ENCODE peak calls at places on chromosomes 5 and 9, in ten cellular contexts. P is A549, H is skeletal muscle cell, N is tibial nerve, B is psoas muscle, U is left ventricle myocardium inferior, A is GM12878, R is AG04450, V is neuronal stem cell, W is body of pancreas. O is an unnamed sample.

GRCh38 chr5:67163863-67164595 is 32.6 kb downstream of the CD180 start:
- DNase-seq in R (no peak), W (no peak), H (no peak), P (no peak), U (no peak), V (no peak), A (no peak), N (no peak), B (peak), O (peak)

GRCh38 chr5:140548791-140549190 is 1.3 kb downstream of the EIF4EBP3 start:
- DNase-seq in W (no peak), U (no peak), V (no peak), P (no peak), R (no peak), H (no peak), A (no peak), B (no peak), N (no peak), O (no peak)

GRCh38 chr9:134962998-134963364 is 45.3 kb upstream of the FCN1 start:
- DNase-seq in N (no peak), R (no peak), U (no peak), V (no peak), H (no peak), B (peak), P (no peak), A (no peak), W (no peak), O (peak)

GRCh38 chr5:168879929-168880328 is 300.8 kb upstream of the PANK3 start:
- DNase-seq in N (no peak), U (no peak), H (peak), W (peak), R (no peak), A (peak), V (no peak), P (no peak), B (no peak), O (no peak)

GRCh38 chr5:123813937-123814624 is 302.1 kb downstream of the CSNK1G3 start:
- DNase-seq in P (no peak), H (no peak), W (no peak), A (peak), R (no peak), B (no peak), U (no peak), V (no peak), N (no peak), O (no peak)

GRCh38 chr5:170467000-170467707 is 36.7 kb upstream of the KCNIP1 start:
- DNase-seq in N (no peak), W (no peak), P (peak), V (no peak), B (no peak), R (peak), A (no peak), H (peak), U (no peak), O (no peak)

GRCh38 chr5:63128018-63128417 is 549.4 kb downstream of the LRRC70 start:
- DNase-seq in A (no peak), W (no peak), B (no peak), U (no peak), H (no peak), R (no peak), P (no peak), V (no peak), N (no peak), O (no peak)

GRCh38 chr9:107215381-107215780 is 67.7 kb upstream of the RAD23B start:
- DNase-seq in B (no peak), W (no peak), R (no peak), A (no peak), U (no peak), P (no peak), N (no peak), H (no peak), V (no peak), O (no peak)

GRCh38 chr5:54390015-54390414 is 65.5 kb upstream of the HSPB3 start:
- DNase-seq in A (no peak), B (no peak), W (peak), R (peak), V (no peak), H (peak), N (no peak), U (no peak), P (peak), O (no peak)

GRCh38 chr5:173592050-173592669 is 24.3 kb downstream of the BOD1 start:
- DNase-seq in B (no peak), R (no peak), H (no peak), U (no peak), P (peak), V (no peak), N (no peak), A (no peak), W (no peak), O (no peak)

GRCh38 chr5:141874262-141874964 is 3.8 kb downstream of the PCDH1 start:
- DNase-seq in W (peak), R (no peak), P (no peak), V (no peak), U (peak), H (no peak), B (no peak), A (no peak), N (no peak), O (no peak)

GRCh38 chr5:71865665-71866320 is 146.7 kb downstream of the CARTPT start:
- DNase-seq in A (no peak), B (no peak), N (no peak), R (no peak), W (no peak), V (no peak), H (no peak), P (no peak), U (no peak), O (no peak)

GRCh38 chr5:56101180-56101579 is 106.4 kb upstream of the IL6ST start:
- DNase-seq in R (no peak), V (no peak), U (no peak), W (no peak), A (no peak), H (no peak), N (no peak), P (no peak), B (no peak), O (no peak)

GRCh38 chr5:130034872-130035271 is 130.6 kb downstream of the CHSY3 start:
- DNase-seq in H (peak), W (no peak), A (no peak), V (no peak), P (no peak), U (no peak), N (no peak), B (no peak), R (peak), O (no peak)

GRCh38 chr9:10250200-10250599 is 362.6 kb downstream of the PTPRD start:
- DNase-seq in R (no peak), P (no peak), U (no peak), V (no peak), A (no peak), B (no peak), H (peak), W (no peak), N (no peak), O (no peak)

GRCh38 chr9:133558191-133559126 is 24.0 kb downstream of the ADAMTSL2 start:
- DNase-seq in A (peak), B (no peak), V (no peak), U (peak), W (no peak), H (peak), R (peak), P (peak), N (no peak), O (no peak)

GRCh38 chr5:75367401-75367800 is 30.4 kb downstream of the HMGCR start:
- DNase-seq in V (no peak), H (peak), P (no peak), R (no peak), A (no peak), B (no peak), W (no peak), U (no peak), N (no peak), O (no peak)

GRCh38 chr5:42059291-42059690 is 134.2 kb downstream of the FBXO4 start:
- DNase-seq in H (no peak), A (no peak), U (no peak), W (no peak), B (no peak), V (no peak), P (no peak), R (no peak), N (no peak), O (no peak)

GRCh38 chr9:86287013-86287412 is 4.7 kb upstream of the ISCA1 start:
- DNase-seq in U (no peak), V (peak), P (peak), H (peak), R (no peak), N (no peak), B (no peak), A (no peak), W (no peak), O (no peak)

GRCh38 chr5:21071421-21071820 is 1083.4 kb upstream of the CDH18 start:
- DNase-seq in P (no peak), U (no peak), B (no peak), W (no peak), H (no peak), R (no peak), N (no peak), V (no peak), A (no peak), O (no peak)

GRCh38 chr9:20382460-20383071 is 239.7 kb downstream of the MLLT3 start:
- DNase-seq in B (no peak), W (no peak), R (peak), U (no peak), A (no peak), H (peak), V (no peak), N (no peak), P (no peak), O (no peak)

GRCh38 chr9:115276621-115277020 is 158.7 kb upstream of the TNC start:
- DNase-seq in W (no peak), V (no peak), N (no peak), U (no peak), P (no peak), H (no peak), A (no peak), R (no peak), B (no peak), O (no peak)

GRCh38 chr5:77957-78804 is 13.8 kb upstream of the PLEKHG4B start:
- DNase-seq in W (no peak), P (peak), U (peak), R (no peak), N (no peak), A (no peak), V (peak), H (no peak), B (no peak), O (no peak)

GRCh38 chr9:92384373-92384772 is 20.0 kb downstream of the OGN start:
- DNase-seq in P (no peak), H (no peak), U (no peak), B (no peak), W (no peak), A (no peak), V (no peak), R (no peak), N (no peak), O (no peak)

GRCh38 chr5:136655429-136655828 is 290.1 kb upstream of the TRPC7 start:
- DNase-seq in B (no peak), A (no peak), U (no peak), R (no peak), N (no peak), W (no peak), V (no peak), H (peak), P (no peak), O (no peak)

GRCh38 chr5:123605822-123606221 is 93.8 kb downstream of the CSNK1G3 start:
- DNase-seq in P (no peak), B (no peak), N (no peak), R (no peak), V (no peak), H (no peak), A (no peak), W (no peak), U (no peak), O (no peak)

GRCh38 chr9:37503736-37504135 is 18.0 kb downstream of the POLR1E start:
- DNase-seq in H (no peak), U (no peak), V (no peak), W (no peak), P (no peak), B (no peak), R (no peak), N (no peak), A (no peak), O (no peak)

GRCh38 chr5:34775886-34776285 is 63.1 kb upstream of the TTC23L start:
- DNase-seq in A (no peak), U (no peak), H (no peak), P (no peak), B (no peak), R (no peak), W (no peak), N (no peak), V (no peak), O (no peak)

GRCh38 chr5:117230375-117230774 is 655.8 kb upstream of the SEMA6A start:
- DNase-seq in N (no peak), W (no peak), H (no peak), R (no peak), V (no peak), P (no peak), A (no peak), B (no peak), U (no peak), O (no peak)

GRCh38 chr9:79629721-79630120 is 58.0 kb downstream of the TLE4 start:
- DNase-seq in B (no peak), H (no peak), P (no peak), U (no peak), A (no peak), V (no peak), W (no peak), N (no peak), R (no peak), O (no peak)

GRCh38 chr5:126780165-126780827 is 3.4 kb downstream of the LMNB1 start:
- DNase-seq in U (no peak), N (no peak), W (peak), V (peak), A (no peak), B (no peak), R (no peak), H (peak), P (peak), O (no peak)

GRCh38 chr5:59079622-59080620 is 497.0 kb downstream of the RAB3C start:
- DNase-seq in R (peak), H (peak), W (no peak), V (no peak), U (no peak), N (no peak), P (no peak), B (no peak), A (no peak), O (no peak)

GRCh38 chr9:12819436-12820185 is 44.8 kb downstream of the LURAP1L start:
- DNase-seq in P (no peak), N (no peak), H (no peak), R (no peak), V (no peak), B (no peak), A (no peak), U (no peak), W (peak), O (no peak)

DNA sequence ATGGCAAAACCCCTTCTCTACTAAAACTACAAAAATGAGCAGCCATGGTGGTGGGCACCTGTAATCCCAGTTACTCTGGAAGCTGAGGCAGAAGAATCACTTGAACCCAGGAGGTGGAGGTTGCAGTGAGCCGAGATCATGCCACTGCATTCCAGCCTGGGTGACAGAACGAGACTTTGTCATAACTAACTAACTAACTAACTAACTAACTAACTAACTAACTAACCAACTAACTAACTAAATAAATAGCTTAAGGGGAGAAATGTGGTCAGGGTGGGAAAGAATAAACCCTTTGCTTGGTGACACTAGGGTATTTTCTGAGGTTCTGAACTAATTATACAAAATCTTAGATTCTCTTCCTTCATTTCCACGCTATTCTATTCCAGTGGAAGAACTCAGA is 184.4 kb upstream of the MEF2C start:
- DNase-seq in B (no peak), W (no peak), U (no peak), V (no peak), P (no peak), R (no peak), A (no peak), N (no peak), H (no peak), O (no peak)
- H3K4me3 ChIP-seq in B (no peak), W (no peak), U (no peak), V (no peak), P (no peak), R (no peak), A (no peak), N (no peak), H (no peak), O (no peak)

DNA sequence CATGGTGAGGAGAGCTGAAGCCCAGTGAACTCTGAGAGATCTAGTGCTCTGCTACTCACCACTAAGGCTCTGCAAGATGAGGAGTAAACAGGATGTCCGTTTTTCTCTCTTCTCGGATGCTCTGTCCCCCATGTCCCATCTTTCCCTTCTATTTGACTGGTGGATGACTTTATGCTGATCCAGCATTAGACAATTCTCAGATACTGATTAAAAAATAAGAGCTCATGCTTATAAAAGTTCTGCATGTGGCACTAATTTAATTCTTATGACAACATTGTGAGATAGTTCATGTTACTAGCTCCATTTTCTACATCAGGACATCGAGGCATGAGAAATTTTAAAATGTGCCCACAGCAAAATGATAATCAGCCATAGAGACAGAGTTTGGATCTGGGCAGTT is 77.0 kb downstream of the HMHB1 start:
- DNase-seq in P (no peak), H (no peak), B (no peak), W (no peak), A (no peak), V (no peak), R (no peak), N (no peak), U (no peak), O (no peak)
- H3K4me3 ChIP-seq in P (no peak), H (no peak), B (no peak), W (no peak), A (no peak), V (no peak), R (no peak), N (no peak), U (no peak), O (no peak)

DNA sequence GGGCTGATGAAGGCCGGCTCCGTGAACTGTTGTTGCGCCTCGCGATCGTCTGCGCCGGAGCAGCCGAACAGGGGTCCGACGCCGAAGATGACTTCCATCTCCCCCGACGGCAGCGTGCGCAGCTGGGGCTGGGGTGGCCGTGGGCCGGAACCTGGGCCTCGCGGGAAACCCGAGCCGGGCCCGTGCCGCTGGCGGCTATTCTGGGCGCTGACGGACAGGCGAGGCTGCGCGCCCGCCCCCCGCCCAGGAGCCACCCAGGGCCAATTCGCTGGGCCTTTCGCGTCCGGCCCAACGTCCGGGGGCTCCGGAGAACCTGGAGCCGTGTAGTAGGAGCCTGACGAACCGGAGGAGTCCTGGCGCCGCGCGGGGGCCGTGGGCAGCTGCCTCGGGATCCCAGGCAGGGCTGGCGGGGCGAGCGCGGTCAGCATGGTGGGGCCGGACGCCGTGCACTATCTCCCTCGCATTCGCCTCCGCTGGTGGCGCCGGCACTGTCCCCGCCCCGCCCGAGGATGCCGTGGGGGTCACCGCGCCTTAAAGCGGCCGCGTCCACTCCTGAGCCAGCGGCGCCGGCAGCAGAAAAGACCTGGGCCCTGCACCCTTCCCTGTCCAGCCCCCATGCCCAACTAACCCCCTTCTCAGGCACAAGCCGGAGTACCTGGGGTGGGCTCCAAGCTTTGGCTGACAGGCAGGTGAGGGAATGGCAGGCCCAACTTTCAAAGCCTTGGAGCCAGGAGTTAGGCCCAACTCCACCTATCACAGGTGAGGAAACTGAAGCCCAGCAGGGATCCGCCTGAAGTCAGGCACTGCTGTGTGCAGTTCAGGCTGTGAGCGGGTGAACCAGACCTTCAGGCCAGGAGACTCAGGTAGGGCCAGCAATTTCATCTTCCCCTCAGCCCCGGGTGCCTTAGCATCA is at the start of gene PROB1:
- DNase-seq in U (peak), V (no peak), R (no peak), A (no peak), N (no peak), W (no peak), B (peak), H (no peak), P (no peak), O (no peak)
- H3K4me3 ChIP-seq in U (peak), V (peak), R (peak), A (peak), N (peak), W (no peak), B (peak), H (peak), P (no peak), O (peak)

DNA sequence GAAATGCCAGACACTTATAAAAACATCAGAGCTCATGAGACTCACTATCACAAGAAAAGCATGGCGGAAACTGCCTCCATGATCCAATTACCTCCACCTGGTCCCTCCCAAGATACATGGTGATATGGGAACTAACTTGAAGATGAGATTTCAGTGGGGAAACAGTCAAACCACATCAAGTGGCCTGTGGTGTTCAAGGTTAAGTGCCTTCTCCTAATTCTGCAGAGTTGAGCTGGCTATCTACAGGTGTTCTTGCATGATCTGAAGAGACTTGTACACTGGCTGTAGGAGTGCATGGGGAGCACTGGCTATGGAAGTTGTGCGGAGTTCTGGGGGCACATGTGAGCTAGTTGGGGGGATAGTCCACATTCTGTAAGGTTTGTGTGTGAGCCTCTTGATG is 34.0 kb upstream of the CKS2 start:
- DNase-seq in N (no peak), W (no peak), P (no peak), H (no peak), U (no peak), V (no peak), B (no peak), A (no peak), R (no peak), O (no peak)
- H3K4me3 ChIP-seq in N (no peak), W (no peak), P (no peak), H (no peak), U (no peak), V (no peak), B (no peak), A (no peak), R (no peak), O (no peak)

O was measured in left lung.